ENCODE peak calls at places on chromosomes 16 and 17, in four cellular contexts. Z is epithelial cell of esophagus, V is H9, N is breast epithelium. U is an unnamed sample.

GRCh38 chr17:19359856-19360255 is 2.7 kb downstream of the B9D1 start:
- DNase-seq in N (no peak), V (no peak), Z (no peak), U (no peak)

GRCh38 chr17:68347380-68347779 is 56.1 kb downstream of the ARSG start:
- DNase-seq in N (no peak), V (no peak), Z (no peak), U (no peak)

GRCh38 chr17:16100737-16101400 is 101.2 kb downstream of the TTC19 start:
- DNase-seq in N (no peak), V (no peak), Z (peak; percentile 52), U (no peak)

GRCh38 chr17:61411114-61411943 is 11.7 kb downstream of the TBX2 start:
- DNase-seq in V (peak; percentile 85), Z (peak; percentile 58), N (peak; percentile 62), U (no peak)

GRCh38 chr17:15431201-15431600 is 36.2 kb downstream of the CDRT4 start:
- DNase-seq in V (no peak), N (no peak), Z (no peak), U (no peak)

GRCh38 chr16:14454391-14454790 is 175.7 kb downstream of the PARN start:
- DNase-seq in N (no peak), Z (no peak), V (no peak), U (no peak)

GRCh38 chr17:5065227-5065744 is 13.0 kb upstream of the ZFP3 start:
- DNase-seq in Z (no peak), V (no peak), N (no peak), U (no peak)

GRCh38 chr16:23902223-23903000 is 66.6 kb downstream of the PRKCB start:
- DNase-seq in V (no peak), Z (no peak), N (no peak), U (no peak)

GRCh38 chr17:10217916-10218315 is 19.5 kb upstream of the GAS7 start:
- DNase-seq in V (no peak), N (no peak), Z (no peak), U (no peak)

GRCh38 chr17:9127340-9127739 is 106.0 kb downstream of the NTN1 start:
- DNase-seq in N (no peak), Z (no peak), V (no peak), U (no peak)
- TF ChIP-seq CTCF in N (no peak), Z (no peak), V (no peak), U (no peak)

GRCh38 chr16:88936008-88936912 is 40.7 kb downstream of the CBFA2T3 start:
- DNase-seq in N (no peak), V (peak; percentile 42), Z (no peak), U (no peak)
- TF ChIP-seq CTCF in N (no peak), V (peak; percentile 12), Z (no peak), U (no peak)

GRCh38 chr17:81519284-81520020 is 6.9 kb upstream of the ACTG1 start:
- DNase-seq in Z (peak; percentile 53), N (no peak), V (peak; percentile 82), U (no peak)
- TF ChIP-seq CTCF in Z (peak; percentile 28), N (peak; percentile 78), V (peak; percentile 76), U (no peak)

GRCh38 chr16:47873434-47873833 is 282.4 kb downstream of the ABCC12 start:
- DNase-seq in N (no peak), Z (no peak), V (no peak), U (no peak)
- TF ChIP-seq CTCF in N (no peak), Z (no peak), V (peak; percentile 72), U (no peak)

GRCh38 chr16:11742536-11743307 is at the start of gene TXNDC11:
- DNase-seq in V (peak; percentile 97), Z (peak; percentile 99), N (peak; percentile 99), U (peak; percentile 97)

GRCh38 chr16:11740567-11740966 is 2.1 kb downstream of the TXNDC11 start:
- DNase-seq in V (no peak), N (no peak), Z (no peak), U (no peak)

GRCh38 chr16:11744075-11744470 is 1.4 kb upstream of the TXNDC11 start:
- DNase-seq in V (no peak), Z (no peak), N (no peak), U (no peak)

GRCh38 chr16:11743308-11744074 is 834 bp upstream of the TXNDC11 start:
- DNase-seq in N (peak; percentile 46), Z (peak; percentile 65), V (no peak), U (peak; percentile 52)

DNA sequence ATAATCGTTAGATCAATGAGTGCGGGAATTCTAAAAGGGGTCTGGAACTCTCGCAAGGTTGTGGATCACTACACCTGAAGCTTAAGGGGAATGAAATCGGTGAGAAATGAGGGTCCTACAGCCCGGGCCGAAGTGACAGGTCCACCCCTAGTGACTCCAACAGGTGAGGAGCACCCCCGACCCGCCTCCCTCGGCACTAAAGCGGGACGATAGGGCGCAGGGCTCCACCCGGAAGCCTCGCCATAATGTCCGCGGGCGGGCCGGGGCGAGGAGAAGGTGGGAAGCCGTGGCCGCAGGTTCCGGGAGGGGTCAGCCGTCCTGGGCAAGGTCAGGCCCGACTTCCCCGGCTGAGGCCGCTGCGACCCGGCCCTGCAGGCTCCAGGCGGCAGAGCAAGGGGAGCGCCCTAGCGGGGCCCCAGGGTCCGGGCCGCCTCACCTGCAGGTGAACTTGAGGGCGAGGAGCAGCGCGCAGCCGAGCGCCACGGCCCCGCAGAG is 569 bp downstream of the TXNDC11 start:
- DNase-seq in V (peak; percentile 50), N (peak; percentile 26), Z (peak; percentile 19), U (no peak)
- TF ChIP-seq CTCF in V (no peak), N (no peak), Z (no peak), U (no peak)

GRCh38 chr16:50069060-50069459 is 3.3 kb downstream of the HEATR3 start:
- DNase-seq in V (no peak), N (no peak), Z (no peak), U (no peak)
- TF ChIP-seq CTCF in V (no peak), N (no peak), Z (no peak), U (no peak)

DNA sequence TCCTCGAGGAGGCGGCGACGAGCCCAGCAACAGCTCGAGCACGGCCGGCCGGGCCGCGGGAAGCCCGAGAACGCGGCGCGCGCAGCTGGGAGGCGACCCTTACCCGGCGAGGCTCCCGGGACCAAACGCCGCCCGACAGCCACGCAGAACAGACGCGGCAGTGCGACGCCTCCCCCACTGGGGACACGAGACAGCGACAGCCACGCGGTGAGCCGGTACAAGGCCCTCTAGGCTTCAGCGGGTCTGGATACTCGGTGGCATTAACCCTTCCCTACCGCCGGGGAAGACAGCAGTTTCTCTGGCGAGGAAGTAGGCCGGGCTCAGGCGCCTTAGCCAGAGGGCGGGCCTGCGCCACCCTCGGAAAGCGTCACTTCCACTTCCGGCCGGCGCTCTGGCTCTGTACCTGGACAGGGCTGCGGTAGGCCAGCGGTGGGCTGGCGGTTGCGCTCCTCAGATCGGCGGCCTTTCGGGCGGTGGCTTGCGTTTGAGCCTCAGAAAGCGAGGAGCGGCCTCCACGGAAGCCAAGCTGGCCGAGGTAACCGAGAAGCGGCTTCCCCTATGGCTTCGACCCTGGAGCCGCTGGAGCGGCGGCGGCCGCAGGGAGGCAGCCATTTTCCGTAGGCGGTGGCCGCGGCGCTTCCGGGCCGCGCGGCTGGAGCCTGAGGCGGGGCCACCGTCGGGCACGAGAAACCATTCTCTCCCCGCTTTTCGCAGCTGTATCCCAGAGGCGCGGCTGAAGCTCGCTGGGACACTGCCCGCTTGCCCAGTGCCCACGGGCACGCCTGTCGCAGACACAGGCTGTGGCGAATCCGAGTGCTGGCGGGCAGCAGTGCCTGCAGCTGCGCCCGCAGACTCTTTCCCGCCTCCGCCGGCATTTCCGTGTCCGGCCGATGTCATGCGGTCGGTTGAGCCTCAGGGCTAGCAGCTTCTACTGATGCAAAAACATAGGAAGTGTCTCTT is at the start of the genes TIGD7 and ZNF75A:
- DNase-seq in V (peak; percentile 92), N (peak; percentile 71), Z (peak; percentile 93), U (no peak)
- TF ChIP-seq CTCF in V (peak; percentile 10), N (peak; percentile 9), Z (no peak), U (no peak)

DNA sequence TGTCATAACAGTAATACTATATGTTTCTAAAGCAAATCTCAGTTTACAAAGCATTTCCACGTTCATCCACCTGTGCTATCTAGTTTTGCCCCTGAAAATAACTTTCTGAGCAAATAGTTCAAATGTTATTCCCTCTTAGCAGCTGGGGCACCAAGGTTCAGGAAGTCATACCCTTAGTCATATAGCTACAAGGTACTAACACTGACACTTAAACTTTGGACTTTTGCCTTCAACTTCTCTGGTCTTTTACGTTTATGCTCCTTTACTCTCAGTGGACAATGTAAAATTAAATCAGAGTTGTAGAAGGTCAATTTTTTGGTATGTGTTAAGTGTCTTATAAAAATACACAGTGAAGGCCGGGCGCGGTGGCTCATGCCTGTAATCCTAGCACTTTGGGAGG is 33.0 kb downstream of the COX11 start:
- DNase-seq in V (no peak), N (no peak), Z (no peak), U (no peak)
- TF ChIP-seq CTCF in V (no peak), N (no peak), Z (no peak), U (no peak)